ENCODE peak calls at places on chromosomes 16 and 17, in seven cellular contexts. Z, X, N, Y, B, R and C are unnamed samples.

GRCh38 chr17:30970757-30971567 is at the start of gene RNF135:
- DNase-seq in Y (peak; percentile 78), X (peak; percentile 45), N (peak; percentile 35), R (peak; percentile 93), Z (peak; percentile 79), B (peak; percentile 89), C (peak; percentile 50)

GRCh38 chr17:69501591-69502468 is 87.3 kb downstream of the MAP2K6 start:
- DNase-seq in N (peak; percentile 63), R (peak; percentile 80), B (peak; percentile 48), X (peak; percentile 34), Y (no peak), Z (peak; percentile 38), C (no peak)

GRCh38 chr16:50457979-50458461 is 89.2 kb upstream of the BRD7 start:
- DNase-seq in X (no peak), N (no peak), R (no peak), Y (no peak), Z (no peak), B (no peak), C (no peak)

GRCh38 chr17:81279278-81280073 is 15.6 kb downstream of the SLC38A10 start:
- DNase-seq in Y (no peak), X (no peak), B (no peak), R (no peak), Z (no peak), N (no peak), C (no peak)

GRCh38 chr17:78040561-78041400 is 82.3 kb downstream of the TNRC6C start:
- DNase-seq in Y (peak; percentile 57), R (peak; percentile 65), N (no peak), X (peak; percentile 45), Z (peak; percentile 35), B (peak; percentile 76), C (peak; percentile 64)

GRCh38 chr17:62822080-62822904 is 14.2 kb upstream of the MARCHF10 start:
- DNase-seq in R (peak; percentile 81), X (no peak), N (no peak), Z (no peak), B (no peak), Y (no peak), C (no peak)

GRCh38 chr16:86991679-86992078 is 325.5 kb downstream of the C16orf95 start:
- DNase-seq in X (no peak), Z (no peak), R (no peak), B (peak; percentile 55), N (peak; percentile 44), Y (no peak), C (no peak)

GRCh38 chr16:83769397-83770008 is 38.3 kb upstream of the HSBP1 start:
- DNase-seq in R (no peak), B (no peak), Y (no peak), Z (no peak), X (no peak), N (no peak), C (no peak)

GRCh38 chr16:22232277-22233049 is 26.4 kb downstream of the EEF2K start:
- DNase-seq in B (peak; percentile 42), Z (no peak), X (peak; percentile 76), N (peak; percentile 41), R (no peak), Y (no peak), C (peak; percentile 95)

GRCh38 chr17:41687828-41688640 is 651 bp upstream of the EIF1 start:
- DNase-seq in X (peak; percentile 70), N (no peak), Z (no peak), B (peak; percentile 58), R (peak; percentile 44), Y (no peak), C (no peak)

GRCh38 chr16:12252616-12253015 is 276.1 kb downstream of the SNX29 start:
- DNase-seq in Z (no peak), B (no peak), N (no peak), Y (no peak), R (no peak), X (no peak), C (no peak)

GRCh38 chr17:40290629-40291296 is 3.1 kb downstream of the CDC6 start:
- DNase-seq in X (peak; percentile 24), B (peak; percentile 82), Y (no peak), N (peak; percentile 64), R (peak; percentile 91), Z (peak; percentile 84), C (peak; percentile 31)

GRCh38 chr16:84115919-84116719 is 623 bp downstream of the MBTPS1 start:
- DNase-seq in Y (no peak), R (peak; percentile 57), X (no peak), Z (no peak), B (peak; percentile 39), N (no peak), C (no peak)

GRCh38 chr17:76683011-76683755 is 27.6 kb downstream of the MXRA7 start:
- DNase-seq in Y (no peak), R (no peak), N (no peak), Z (no peak), X (no peak), B (no peak), C (no peak)

GRCh38 chr17:45230787-45231480 is 9.2 kb downstream of the FMNL1 start:
- DNase-seq in Z (no peak), B (peak; percentile 57), X (no peak), R (peak; percentile 81), N (no peak), Y (no peak), C (no peak)

GRCh38 chr16:61362583-61362982 is 673.7 kb downstream of the CDH8 start:
- DNase-seq in X (peak; percentile 84), N (no peak), Y (no peak), R (no peak), B (no peak), Z (no peak), C (no peak)

GRCh38 chr16:1974157-1975070 is 2.6 kb downstream of the TBL3 start:
- DNase-seq in Z (no peak), X (no peak), B (no peak), R (no peak), Y (no peak), N (no peak), C (no peak)

GRCh38 chr17:59844884-59845594 is 47.7 kb downstream of the TUBD1 start:
- DNase-seq in Y (no peak), N (peak; percentile 59), R (peak; percentile 70), Z (no peak), B (peak; percentile 57), X (no peak), C (peak; percentile 33)

GRCh38 chr17:64291268-64291851 is 28.3 kb upstream of the TEX2 start:
- DNase-seq in N (no peak), X (no peak), Y (no peak), B (no peak), R (no peak), Z (no peak), C (no peak)

GRCh38 chr17:72666519-72666874 is 426.0 kb downstream of the SLC39A11 start:
- DNase-seq in Y (no peak), N (no peak), Z (no peak), X (no peak), B (no peak), R (no peak), C (no peak)

GRCh38 chr16:87877942-87878507 is 8.7 kb upstream of the SLC7A5 start:
- DNase-seq in R (no peak), Y (no peak), Z (no peak), N (no peak), B (no peak), X (no peak), C (no peak)

GRCh38 chr17:14165672-14166071 is 71.0 kb downstream of the CDRT15 start:
- DNase-seq in X (no peak), B (no peak), Z (no peak), R (no peak), N (no peak), Y (no peak), C (no peak)

GRCh38 chr17:78892062-78892456 is 10.9 kb downstream of the CEP295NL start:
- DNase-seq in B (no peak), N (no peak), X (no peak), R (no peak), Y (no peak), Z (no peak), C (no peak)

GRCh38 chr17:17906418-17907215 is 65.6 kb downstream of the TOM1L2 start:
- DNase-seq in B (no peak), N (no peak), Z (no peak), R (no peak), X (no peak), Y (no peak), C (no peak)

GRCh38 chr16:58709338-58709737 is 24.8 kb upstream of the SLC38A7 start:
- DNase-seq in B (no peak), N (peak; percentile 74), R (no peak), Y (no peak), X (no peak), Z (no peak), C (no peak)

GRCh38 chr17:57834146-57834741 is 15.6 kb downstream of the MRPS23 start:
- DNase-seq in Y (no peak), N (peak; percentile 48), B (peak; percentile 68), X (no peak), R (no peak), Z (no peak), C (peak; percentile 74)

GRCh38 chr16:53541326-53541725 is 38.3 kb upstream of the AKTIP start:
- DNase-seq in Y (no peak), B (no peak), R (peak; percentile 82), X (no peak), N (no peak), Z (no peak), C (peak; percentile 1)

GRCh38 chr17:55609737-55610201 is 98.5 kb upstream of the SMIM36 start:
- DNase-seq in Y (no peak), Z (no peak), N (no peak), B (peak; percentile 91), R (peak; percentile 38), X (no peak), C (no peak)

GRCh38 chr17:48643697-48644012 is 17.5 kb upstream of the HOXB9 start:
- DNase-seq in X (no peak), N (no peak), R (no peak), B (no peak), Y (no peak), Z (no peak), C (no peak)

GRCh38 chr17:31596382-31597323 is 205.2 kb downstream of the RAB11FIP4 start:
- DNase-seq in B (peak; percentile 99), R (peak; percentile 96), Z (peak; percentile 96), Y (no peak), N (peak; percentile 92), X (no peak), C (peak; percentile 74)